ENCODE peak calls at places on chromosomes 7 and 10, in five cellular contexts. E is kidney epithelial cell, Z is OCI-LY7, R is choroid plexus epithelial cell, J is endodermal cell. N is an unnamed sample.

GRCh38 chr7:75638607-75639070 is 100.1 kb downstream of the HIP1 start:
- DNase-seq in E (no peak), Z (no peak), R (no peak), J (peak), N (peak)

GRCh38 chr7:143882611-143883078 is 19.3 kb downstream of the TCAF1 start:
- DNase-seq in J (peak), R (peak), E (no peak), Z (no peak), N (peak)

GRCh38 chr10:45106257-45106856 is 105.6 kb downstream of the ZNF22 start:
- DNase-seq in J (no peak), R (peak), E (no peak), Z (no peak), N (no peak)

GRCh38 chr10:87763086-87763861 is 54.8 kb downstream of the ATAD1 start:
- DNase-seq in J (no peak), R (no peak), Z (no peak), E (no peak), N (no peak)

GRCh38 chr7:128841961-128842673 is 11.9 kb downstream of the FLNC start:
- DNase-seq in E (no peak), Z (peak), J (peak), R (peak), N (peak)

GRCh38 chr7:137994091-137994688 is 7.7 kb downstream of the CREB3L2 start:
- DNase-seq in Z (no peak), R (no peak), E (no peak), J (no peak), N (no peak)

GRCh38 chr7:114819629-114820362 is 102.1 kb upstream of the MDFIC start:
- DNase-seq in Z (no peak), E (peak), J (no peak), R (peak), N (peak)

GRCh38 chr7:34312624-34313023 is 345.4 kb upstream of the NPSR1 start:
- DNase-seq in E (no peak), Z (no peak), R (no peak), J (no peak), N (no peak)

GRCh38 chr7:80253237-80253636 is 118.6 kb downstream of the GNAI1 start:
- DNase-seq in E (no peak), R (no peak), Z (no peak), J (no peak), N (no peak)

GRCh38 chr7:103803631-103804030 is 185.8 kb downstream of the RELN start:
- DNase-seq in Z (no peak), J (no peak), E (no peak), R (no peak), N (no peak)

GRCh38 chr7:55550838-55551537 is 21.3 kb downstream of the VOPP1 start:
- DNase-seq in J (peak), E (no peak), Z (no peak), R (no peak), N (no peak)

GRCh38 chr10:34454590-34455289 is 360.4 kb downstream of the PARD3 start:
- DNase-seq in R (peak), J (no peak), Z (no peak), E (no peak), N (peak)

GRCh38 chr7:4006687-4007086 is 675.4 kb upstream of the FOXK1 start:
- DNase-seq in J (no peak), E (no peak), R (no peak), Z (no peak), N (no peak)

GRCh38 chr7:35545831-35546230 is 149.1 kb downstream of the HERPUD2 start:
- DNase-seq in Z (no peak), E (no peak), R (no peak), J (no peak), N (no peak)

GRCh38 chr10:122113161-122113944 is 124.4 kb downstream of the TACC2 start:
- DNase-seq in E (no peak), J (peak), Z (no peak), R (peak), N (peak)

DNA sequence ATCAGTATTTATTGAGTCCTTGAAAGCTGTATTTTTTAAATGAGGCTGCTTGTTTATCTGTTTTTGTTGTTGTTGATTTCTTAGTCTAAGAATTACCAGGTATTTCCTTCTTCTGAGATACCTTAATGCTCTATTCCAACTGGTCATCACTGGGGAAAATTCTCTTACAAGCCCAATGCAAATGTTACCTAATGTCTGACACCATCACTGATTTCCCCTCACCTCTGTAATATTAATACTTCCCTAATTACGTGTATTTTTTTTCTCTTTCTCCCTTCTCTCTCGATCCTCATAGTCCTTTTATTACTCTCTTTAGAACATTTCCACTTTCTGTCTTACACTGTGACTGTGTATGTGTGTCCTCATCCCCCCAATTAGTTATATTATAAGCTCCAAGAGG is 13.9 kb downstream of the HDAC9 start:
- DNase-seq in E (no peak), Z (no peak), J (no peak), R (no peak), N (no peak)
- H3K4me3 ChIP-seq in E (peak), Z (peak), J (peak), R (peak), N (no peak)

DNA sequence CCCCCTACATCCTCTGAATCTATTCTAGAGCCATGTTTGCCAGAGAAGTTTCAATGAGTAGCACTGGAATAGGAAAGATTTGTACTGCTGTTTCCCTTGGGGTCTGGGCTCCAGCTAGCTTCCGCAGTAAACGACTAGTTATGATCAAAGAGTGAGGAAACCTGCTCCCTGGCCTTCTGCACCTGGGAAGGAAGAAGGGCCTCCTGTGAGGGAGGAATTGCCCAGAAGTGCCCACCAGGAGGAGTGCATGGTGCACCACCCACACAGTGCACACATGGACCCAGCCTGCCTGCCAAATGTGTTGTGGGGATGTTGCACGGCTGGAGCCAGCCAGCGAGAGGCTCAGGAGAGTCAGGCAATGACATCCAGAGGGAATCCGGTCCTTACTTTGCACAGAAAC is 27.0 kb upstream of the FAM107B start:
- DNase-seq in R (no peak), Z (no peak), J (peak), E (no peak), N (no peak)
- TF ChIP-seq CTCF in R (no peak), Z (peak), J (peak), E (peak), N (no peak)

DNA sequence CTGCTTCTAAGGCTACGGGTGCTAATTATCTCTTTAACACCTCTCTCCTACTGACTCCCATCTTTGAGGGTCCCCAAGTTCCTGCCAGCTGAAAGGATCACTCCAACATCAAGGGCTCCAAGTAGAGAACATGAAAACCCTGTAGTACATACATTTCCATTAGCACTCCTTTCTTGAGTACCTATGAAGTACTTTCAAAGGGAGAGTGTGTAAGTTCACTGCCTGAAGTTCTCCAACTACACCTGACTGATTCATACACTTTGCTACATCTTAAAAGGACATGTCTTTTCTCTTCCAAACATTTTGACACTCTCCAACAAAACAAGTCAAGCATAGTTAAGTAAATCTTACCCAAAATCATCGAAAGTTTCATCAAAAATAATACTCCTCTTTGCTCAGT is 113.8 kb downstream of the COL28A1 start:
- DNase-seq in E (no peak), R (no peak), Z (no peak), J (no peak), N (no peak)
- H3K4me3 ChIP-seq in E (no peak), R (no peak), Z (no peak), J (no peak), N (no peak)

DNA sequence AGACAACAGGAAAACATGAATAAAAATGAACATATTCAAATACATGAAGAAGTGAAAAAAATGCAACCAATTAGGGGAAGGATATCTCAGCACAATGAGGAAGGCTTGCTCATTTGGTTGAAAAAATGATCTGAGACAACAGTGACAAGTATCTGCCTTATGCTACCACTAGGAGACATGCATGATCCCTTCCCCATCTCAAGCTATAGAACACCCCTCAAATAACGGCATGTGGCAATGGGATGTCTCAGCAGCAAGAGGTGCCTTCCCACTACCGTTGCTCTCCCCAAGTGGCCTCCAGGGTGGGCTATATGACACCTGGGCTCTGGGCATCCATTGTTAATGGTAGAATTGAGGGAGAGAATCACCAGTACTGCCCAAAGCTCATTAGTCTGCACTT is 98.1 kb upstream of the RSU1 start:
- DNase-seq in J (no peak), Z (no peak), R (no peak), E (no peak), N (no peak)
- TF ChIP-seq CTCF in J (peak), Z (peak), R (peak), E (no peak), N (no peak)

GRCh38 chr10:119098576-119098975 is 5.3 kb upstream of the DENND10 start:
- DNase-seq in E (no peak), J (no peak), Z (no peak), R (no peak), N (no peak)
- H3K4me3 ChIP-seq in E (no peak), J (no peak), Z (no peak), R (no peak), N (no peak)

DNA sequence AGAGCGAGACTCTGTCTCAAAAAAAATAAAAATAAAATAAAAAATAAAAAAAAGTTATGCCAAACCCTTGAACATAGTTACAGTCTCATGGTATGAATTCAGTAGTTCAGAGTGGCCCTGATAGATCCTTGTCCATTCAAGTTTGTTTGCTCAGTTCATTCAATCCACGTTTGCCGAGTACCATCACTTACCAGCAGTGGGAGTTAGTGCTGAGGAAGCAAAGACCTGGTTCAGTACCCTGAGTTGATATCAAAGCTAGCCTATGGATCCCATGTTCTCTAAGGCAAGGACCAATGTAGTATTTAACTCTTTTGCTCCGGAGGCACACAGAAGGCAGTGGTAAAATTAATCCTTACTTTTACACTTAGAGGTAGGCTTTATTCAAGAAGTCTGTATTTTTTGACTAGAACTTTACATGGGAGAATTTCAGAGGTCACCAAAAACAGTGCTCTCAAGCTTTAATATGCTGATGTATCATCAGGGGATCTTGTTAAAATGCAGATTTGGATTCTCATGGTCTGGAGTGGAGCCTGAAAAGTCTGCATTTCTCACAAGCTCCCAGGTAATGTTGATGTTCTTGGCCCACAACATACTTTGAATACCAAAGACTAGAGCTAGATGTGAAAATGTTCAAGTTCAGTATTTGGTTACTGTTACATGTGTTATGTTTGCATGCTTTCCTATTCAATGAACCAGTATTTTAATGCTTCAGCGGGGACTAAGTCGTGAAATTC is 38.1 kb upstream of the HBP1 start:
- DNase-seq in R (peak), J (peak), E (no peak), Z (no peak), N (no peak)
- TF ChIP-seq CTCF in R (peak), J (peak), E (peak), Z (peak), N (peak)

N was measured in cardiac fibroblast.